ENCODE peak calls at places on chromosomes 3 and 15, in seven cellular contexts. B, C, K, T, Z, M and F are unnamed samples.

GRCh38 chr3:45249391-45249790 is 23.3 kb upstream of the TMEM158 start:
- DNase-seq in B (no peak), C (peak), K (no peak), T (no peak), Z (no peak), M (no peak), F (no peak)

GRCh38 chr15:92845109-92845508 is 55.0 kb upstream of the CHD2 start:
- DNase-seq in B (no peak), C (peak), K (no peak), T (no peak), Z (no peak), M (no peak), F (no peak)

GRCh38 chr15:80689297-80689696 is 5.8 kb upstream of the ABHD17C start:
- DNase-seq in B (no peak), C (no peak), K (no peak), T (no peak), Z (no peak), M (no peak), F (no peak)

GRCh38 chr3:43910750-43911149 is 220.0 kb downstream of the ABHD5 start:
- DNase-seq in B (no peak), C (no peak), K (no peak), T (no peak), Z (no peak), M (no peak), F (no peak)

GRCh38 chr15:78247895-78248294 is 13.5 kb upstream of the ACSBG1 start:
- DNase-seq in B (no peak), C (no peak), K (no peak), T (no peak), Z (no peak), M (no peak), F (no peak)

GRCh38 chr3:10614160-10614559 is 108.8 kb upstream of the ATP2B2 start:
- DNase-seq in B (no peak), C (no peak), K (no peak), T (no peak), Z (no peak), M (no peak), F (no peak)

GRCh38 chr3:47009225-47010049 is 30.0 kb downstream of the NBEAL2 start:
- DNase-seq in B (peak), C (peak), K (peak), T (peak), Z (peak), M (peak), F (peak)

GRCh38 chr15:68678746-68679145 is 100.0 kb downstream of the CORO2B start:
- DNase-seq in B (no peak), C (no peak), K (no peak), T (no peak), Z (no peak), M (no peak), F (no peak)

GRCh38 chr15:95845862-95846515 is 484.5 kb upstream of the NR2F2 start:
- DNase-seq in B (no peak), C (peak), K (peak), T (no peak), Z (no peak), M (no peak), F (no peak)

GRCh38 chr15:78242128-78242527 is 7.8 kb upstream of the ACSBG1 start:
- DNase-seq in B (no peak), C (no peak), K (no peak), T (no peak), Z (no peak), M (no peak), F (no peak)

GRCh38 chr3:186298876-186299275 is 63.2 kb downstream of the DGKG start:
- DNase-seq in B (no peak), C (no peak), K (no peak), T (no peak), Z (no peak), M (peak), F (peak)